ENCODE peak calls at places on chromosomes 4 and X, in seven cellular contexts. Z, J, P, Q, T, X and N are unnamed samples.

GRCh38 chr4:1509366-1509765 is 103.1 kb upstream of the NKX1-1 start:
- DNase-seq in Z (peak), J (no peak), P (no peak), Q (no peak), T (no peak), X (no peak), N (no peak)

GRCh38 chr4:152700151-152700550 is 20.4 kb upstream of the TMEM154 start:
- DNase-seq in Z (no peak), J (no peak), P (no peak), Q (peak), T (no peak), X (no peak), N (no peak)

GRCh38 chrX:19789376-19789775 is 98.0 kb downstream of the SH3KBP1 start:
- DNase-seq in Z (no peak), J (no peak), P (no peak), Q (no peak), T (no peak), X (no peak), N (no peak)

GRCh38 chr4:78870056-78870455 is 69.2 kb downstream of the PAQR3 start:
- DNase-seq in Z (no peak), J (no peak), P (no peak), Q (no peak), T (no peak), X (no peak), N (no peak)

GRCh38 chr4:179353791-179354190 is 1911.6 kb upstream of the AGA start:
- DNase-seq in Z (no peak), J (no peak), P (no peak), Q (no peak), T (no peak), X (no peak), N (no peak)

GRCh38 chr4:88742561-88742960 is 44.9 kb upstream of the NAP1L5 start:
- DNase-seq in Z (no peak), J (no peak), P (no peak), Q (no peak), T (no peak), X (no peak), N (peak)

GRCh38 chr4:2402053-2402452 is 16.4 kb downstream of the ZFYVE28 start:
- DNase-seq in Z (peak), J (peak), P (peak), Q (peak), T (no peak), X (peak), N (no peak)

GRCh38 chrX:15816453-15816838 is 26.2 kb downstream of the ZRSR2 start:
- DNase-seq in Z (no peak), J (no peak), P (no peak), Q (no peak), T (no peak), X (no peak), N (no peak)

GRCh38 chrX:129779747-129780146 is at the start of gene SASH3:
- DNase-seq in Z (no peak), J (no peak), P (peak), Q (no peak), T (no peak), X (peak), N (no peak)

GRCh38 chrX:56974408-56974807 is 20.9 kb downstream of the SPIN3 start:
- DNase-seq in Z (no peak), J (no peak), P (no peak), Q (no peak), T (no peak), X (no peak), N (no peak)

GRCh38 chr4:118326585-118326984 is 26.2 kb downstream of the PRSS12 start:
- DNase-seq in Z (no peak), J (no peak), P (no peak), Q (no peak), T (no peak), X (no peak), N (no peak)

GRCh38 chrX:38458071-38458470 is 103.3 kb upstream of the TSPAN7 start:
- DNase-seq in Z (no peak), J (no peak), P (peak), Q (no peak), T (no peak), X (no peak), N (no peak)

GRCh38 chr4:40718571-40718970 is 31.2 kb upstream of the NSUN7 start:
- DNase-seq in Z (no peak), J (no peak), P (no peak), Q (no peak), T (no peak), X (no peak), N (no peak)

GRCh38 chr4:176198316-176198903 is 3.0 kb upstream of the SPATA4 start:
- DNase-seq in Z (no peak), J (no peak), P (no peak), Q (no peak), T (no peak), X (no peak), N (no peak)

GRCh38 chrX:53481093-53481492 is 46.9 kb upstream of the HSD17B10 start:
- DNase-seq in Z (no peak), J (peak), P (no peak), Q (no peak), T (no peak), X (no peak), N (no peak)

GRCh38 chr4:22551550-22551949 is 35.7 kb upstream of the ADGRA3 start:
- DNase-seq in Z (no peak), J (no peak), P (no peak), Q (peak), T (no peak), X (no peak), N (no peak)

GRCh38 chr4:156505341-156505955 is 466.2 kb downstream of the PDGFC start:
- DNase-seq in Z (no peak), J (peak), P (no peak), Q (no peak), T (no peak), X (no peak), N (no peak)

GRCh38 chr4:52713456-52713937 is 37.7 kb downstream of the ERVMER34-1 start:
- DNase-seq in Z (no peak), J (no peak), P (no peak), Q (no peak), T (no peak), X (no peak), N (no peak)

GRCh38 chrX:38080808-38081207 is 74.5 kb downstream of the SYTL5 start:
- DNase-seq in Z (no peak), J (no peak), P (no peak), Q (peak), T (no peak), X (no peak), N (no peak)

GRCh38 chrX:22202251-22202650 is 70.5 kb upstream of the CBLL2 start:
- DNase-seq in Z (no peak), J (no peak), P (no peak), Q (peak), T (no peak), X (no peak), N (no peak)

GRCh38 chrX:63506320-63506719 is 155.2 kb upstream of the SPIN4 start:
- DNase-seq in Z (no peak), J (peak), P (peak), Q (peak), T (no peak), X (no peak), N (no peak)

GRCh38 chr4:77104405-77105292 is 28.9 kb upstream of the CCNI start:
- DNase-seq in Z (peak), J (no peak), P (peak), Q (peak), T (no peak), X (peak), N (peak)

GRCh38 chr4:182881928-182882327 is 35.3 kb downstream of the DCTD start:
- DNase-seq in Z (peak), J (no peak), P (no peak), Q (no peak), T (no peak), X (peak), N (no peak)

GRCh38 chrX:153953342-153953830 is 8.9 kb upstream of the RENBP start:
- DNase-seq in Z (peak), J (no peak), P (peak), Q (peak), T (peak), X (peak), N (peak)

GRCh38 chr4:168769416-168769815 is 240.6 kb downstream of the CBR4 start:
- DNase-seq in Z (no peak), J (no peak), P (no peak), Q (peak), T (no peak), X (no peak), N (peak)

GRCh38 chr4:76212301-76212700 is 1.3 kb downstream of the SCARB2 start:
- DNase-seq in Z (no peak), J (no peak), P (peak), Q (no peak), T (no peak), X (no peak), N (peak)

GRCh38 chr4:8079031-8079885 is 79.4 kb downstream of the ABLIM2 start:
- DNase-seq in Z (no peak), J (no peak), P (no peak), Q (peak), T (no peak), X (peak), N (no peak)

GRCh38 chr4:9994246-9994847 is 26.9 kb downstream of the SLC2A9 start:
- DNase-seq in Z (no peak), J (no peak), P (no peak), Q (no peak), T (no peak), X (no peak), N (no peak)